ENCODE peak calls at places on chromosome 16, in four cellular contexts. M is esophagus squamous epithelium, I is DND-41, R is stomach. N is an unnamed sample.

GRCh38 chr16:14024300-14024699 is 46.8 kb upstream of the MRTFB start:
- DNase-seq in I (no peak), R (no peak), M (no peak), N (no peak)

GRCh38 chr16:47136101-47136820 is 7.5 kb downstream of the NETO2 start:
- DNase-seq in R (no peak), M (no peak), I (no peak), N (no peak)

GRCh38 chr16:51431517-51432241 is 280.6 kb upstream of the SALL1 start:
- DNase-seq in I (no peak), M (no peak), R (no peak), N (no peak)

GRCh38 chr16:47486856-47487255 is 25.7 kb downstream of the PHKB start:
- DNase-seq in M (no peak), R (no peak), I (no peak), N (no peak)

GRCh38 chr16:12191102-12191501 is 214.6 kb downstream of the SNX29 start:
- DNase-seq in M (no peak), R (no peak), I (no peak), N (no peak)

GRCh38 chr16:84585886-84586285 is 32.0 kb downstream of the COTL1 start:
- DNase-seq in M (no peak), R (no peak), I (no peak), N (peak; percentile 12)

GRCh38 chr16:49874613-49875237 is 18.8 kb upstream of the ZNF423 start:
- DNase-seq in R (no peak), I (no peak), M (no peak), N (no peak)

GRCh38 chr16:52825882-52826281 is 226.8 kb downstream of the CHD9NB start:
- DNase-seq in R (no peak), M (no peak), I (no peak), N (no peak)

GRCh38 chr16:87324411-87325275 is 7.5 kb upstream of the C16orf95 start:
- DNase-seq in R (no peak), M (no peak), I (peak; percentile 60), N (peak; percentile 27)

GRCh38 chr16:6363891-6364607 is 968.6 kb upstream of the RBFOX1 start:
- DNase-seq in I (no peak), R (no peak), M (no peak), N (no peak)

GRCh38 chr16:11675561-11676511 is 7.6 kb downstream of the SNN start:
- DNase-seq in M (no peak), R (peak; percentile 84), I (no peak), N (peak; percentile 34)

GRCh38 chr16:27434141-27435051 is 32.4 kb downstream of the IL21R start:
- DNase-seq in M (no peak), R (peak; percentile 17), I (no peak), N (no peak)

GRCh38 chr16:527015-527903 is at the start of gene CAPN15:
- DNase-seq in I (peak; percentile 84), M (no peak), R (peak; percentile 90), N (peak; percentile 93)

GRCh38 chr16:73049051-73049910 is 1.4 kb upstream of the ZFHX3 start:
- DNase-seq in I (no peak), M (no peak), R (no peak), N (no peak)

GRCh38 chr16:646679-647172 is 2.4 kb upstream of the WDR90 start:
- DNase-seq in R (no peak), M (no peak), I (no peak), N (no peak)

GRCh38 chr16:20675488-20676267 is 21.8 kb downstream of the ACSM1 start:
- DNase-seq in I (peak; percentile 22), M (no peak), R (peak; percentile 72), N (no peak)

GRCh38 chr16:30472328-30472942 is at the start of gene ITGAL:
- DNase-seq in I (peak; percentile 89), M (peak; percentile 31), R (peak; percentile 56), N (no peak)

GRCh38 chr16:17470002-17470870 is 524 bp downstream of the XYLT1 start:
- DNase-seq in I (peak; percentile 19), M (no peak), R (no peak), N (peak; percentile 17)

GRCh38 chr16:74225278-74225677 is 71.3 kb upstream of the PSMD7 start:
- DNase-seq in M (no peak), R (no peak), I (no peak), N (no peak)

GRCh38 chr16:27650073-27650701 is 100.2 kb downstream of the KATNIP start:
- DNase-seq in M (no peak), R (no peak), I (no peak), N (no peak)

GRCh38 chr16:12092347-12092882 is 115.9 kb downstream of the SNX29 start:
- DNase-seq in R (no peak), I (no peak), M (no peak), N (no peak)

GRCh38 chr16:79286646-79287423 is 313.7 kb downstream of the MAF start:
- DNase-seq in R (peak; percentile 49), M (no peak), I (peak; percentile 90), N (no peak)

GRCh38 chr16:12988071-12988470 is 86.7 kb downstream of the SHISA9 start:
- DNase-seq in R (no peak), M (no peak), I (no peak), N (no peak)

GRCh38 chr16:73956592-73957495 is 339.8 kb upstream of the PSMD7 start:
- DNase-seq in R (peak; percentile 54), I (peak; percentile 66), M (no peak), N (peak; percentile 63)

GRCh38 chr16:74035816-74036215 is 260.8 kb upstream of the PSMD7 start:
- DNase-seq in I (peak; percentile 65), M (no peak), R (no peak), N (peak; percentile 11)

GRCh38 chr16:54284319-54284930 is 2.2 kb downstream of the IRX3 start:
- DNase-seq in R (peak; percentile 58), M (no peak), I (peak; percentile 65), N (peak; percentile 12)

GRCh38 chr16:87161822-87162676 is 155.1 kb downstream of the C16orf95 start:
- DNase-seq in M (no peak), I (no peak), R (no peak), N (no peak)

GRCh38 chr16:74999683-75000480 is 1.1 kb downstream of the ZNRF1 start:
- DNase-seq in R (peak; percentile 65), M (no peak), I (peak; percentile 61), N (peak; percentile 32)

GRCh38 chr16:12462690-12463646 is 340.7 kb downstream of the CPPED1 start:
- DNase-seq in I (no peak), R (no peak), M (no peak), N (no peak)

GRCh38 chr16:50458694-50459271 is 89.4 kb upstream of the NKD1 start:
- DNase-seq in R (no peak), I (no peak), M (no peak), N (no peak)

GRCh38 chr16:56870271-56870888 is 5.4 kb downstream of the SLC12A3 start:
- DNase-seq in R (no peak), M (no peak), I (no peak), N (no peak)
- H3K27ac ChIP-seq in R (no peak overlapping the region), M (no peak overlapping the region), I (no peak overlapping the region), N (no peak overlapping the region)

GRCh38 chr16:16185095-16185494 is 38.2 kb downstream of the ABCC6 start:
- DNase-seq in R (no peak), I (no peak), M (no peak), N (no peak)

GRCh38 chr16:16182918-16183317 is 40.4 kb downstream of the ABCC6 start:
- DNase-seq in R (no peak), M (no peak), I (no peak), N (no peak)

GRCh38 chr16:16186820-16187219 is 36.5 kb downstream of the ABCC6 start:
- DNase-seq in R (no peak), M (no peak), I (no peak), N (no peak)

GRCh38 chr16:16184594-16184993 is 38.7 kb downstream of the ABCC6 start:
- DNase-seq in I (no peak), M (no peak), R (no peak), N (no peak)

GRCh38 chr16:16183562-16183961 is 39.7 kb downstream of the ABCC6 start:
- DNase-seq in R (no peak), I (no peak), M (no peak), N (no peak)
- TF ChIP-seq CTCF in R (no peak), I (peak; percentile 50), M (no peak), N (peak; percentile 52)

DNA sequence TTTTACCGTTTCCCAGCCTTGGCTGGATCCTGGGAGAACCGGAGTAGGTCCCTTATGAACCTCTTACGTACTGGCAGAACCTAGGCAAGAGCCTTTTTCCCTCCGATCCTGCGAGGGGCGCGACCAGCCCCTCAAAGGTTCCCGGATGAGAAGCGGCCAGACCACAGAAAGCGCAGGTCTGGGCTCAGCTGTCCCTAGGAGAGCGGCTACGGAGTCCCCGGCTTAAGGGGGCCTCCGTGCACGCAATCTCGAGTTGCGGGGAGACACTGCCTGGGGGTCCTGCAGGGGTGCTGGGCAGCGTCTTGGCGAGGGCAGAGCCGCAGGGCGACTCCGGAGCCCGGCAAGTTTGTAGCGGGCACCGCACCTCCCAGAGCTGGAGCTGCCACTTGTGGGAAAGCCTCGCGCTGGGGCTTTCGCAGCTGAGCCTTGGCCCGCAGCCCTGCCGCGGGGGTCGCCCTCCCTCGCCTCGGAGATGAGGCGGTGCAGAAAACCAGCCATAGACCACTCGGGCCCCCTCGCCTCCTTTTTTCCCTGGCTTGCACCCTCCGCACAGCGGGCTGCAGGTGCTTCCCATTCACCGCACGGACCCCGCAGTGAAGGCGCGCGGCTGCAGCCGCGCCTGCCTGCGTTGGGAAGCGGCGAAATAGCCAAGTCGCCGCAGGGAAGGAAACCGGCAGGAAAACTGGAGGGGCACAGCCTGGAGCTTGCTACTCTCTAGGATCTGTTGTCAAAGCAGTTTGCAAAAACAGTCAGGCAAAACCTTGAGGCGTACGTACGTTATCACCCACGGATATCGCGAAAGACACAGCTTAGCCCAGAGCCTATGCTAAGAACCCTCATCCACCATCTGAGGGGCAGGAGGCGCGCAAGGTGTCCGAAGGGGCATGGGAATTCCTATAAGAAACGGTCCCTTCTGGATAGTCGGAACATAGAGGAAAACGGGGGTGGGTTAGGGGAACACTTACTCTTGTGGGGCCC is 834 bp downstream of the CDH8 start:
- DNase-seq in I (no peak), M (no peak), R (no peak), N (no peak)
- H3K4me3 ChIP-seq in I (no peak overlapping the region), M (no peak overlapping the region), R (no peak overlapping the region), N (no peak overlapping the region)

GRCh38 chr16:2162676-2163118 is 7.1 kb downstream of the TRAF7 start:
- DNase-seq in M (no peak), R (no peak), I (no peak), N (no peak)
- H3K27ac ChIP-seq in M (peak overlapping the region; percentile 93), R (peak overlapping the region; percentile 77), I (no peak overlapping the region), N (no peak overlapping the region)

GRCh38 chr16:82439678-82440293 is 187.0 kb upstream of the CDH13 start:
- DNase-seq in I (peak; percentile 7), R (no peak), M (no peak), N (peak; percentile 9)
- TF ChIP-seq CTCF in I (peak; percentile 63), R (no peak), M (no peak), N (peak; percentile 57)

DNA sequence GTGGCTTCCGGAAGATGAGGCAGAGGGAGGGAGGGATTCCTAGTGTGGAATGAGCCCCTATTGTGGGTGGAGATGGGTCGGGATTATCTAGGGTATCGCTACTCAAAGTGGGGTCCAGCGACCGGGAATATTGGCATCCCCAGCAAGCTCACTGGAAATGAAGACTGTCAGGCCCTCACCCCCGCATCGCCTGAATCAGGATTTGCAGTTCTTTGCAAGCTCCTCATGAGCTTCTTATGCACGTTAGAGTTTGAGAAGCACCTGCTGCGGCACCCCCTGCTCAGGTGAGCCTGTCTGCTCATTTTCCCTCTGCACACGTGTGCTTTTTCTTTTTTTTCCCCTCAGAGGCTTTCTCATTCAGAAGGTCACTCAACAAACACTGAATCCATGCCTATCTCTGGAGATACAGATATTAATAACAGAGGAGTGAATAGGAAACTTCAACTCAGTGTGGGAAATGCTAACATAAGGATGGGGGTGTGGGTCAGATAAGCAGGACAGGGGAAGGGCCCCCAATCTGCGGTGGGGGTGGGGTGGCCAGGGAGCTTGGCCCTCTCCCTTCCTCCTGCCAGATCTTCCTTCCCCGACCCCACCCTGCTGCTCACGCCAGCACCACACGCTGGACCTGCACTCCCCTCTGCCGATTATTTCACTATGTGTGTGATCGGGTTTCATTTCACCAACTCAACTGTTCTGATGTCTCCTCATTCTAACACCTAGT is 67.7 kb upstream of the NFAT5 start:
- DNase-seq in M (no peak), R (no peak), I (no peak), N (no peak)
- H3K4me3 ChIP-seq in M (no peak overlapping the region), R (no peak overlapping the region), I (no peak overlapping the region), N (no peak overlapping the region)

N was measured in WERI-Rb-1.